ENCODE peak calls at places on chromosomes 2 and 18, in five cellular contexts. O is CD4-positive, alpha-beta memory T cell; V is A673; Z is thoracic aorta; Y is transverse colon. K is an unnamed sample.

GRCh38 chr2:30398084-30398483 is 49.0 kb upstream of the LCLAT1 start:
- DNase-seq in O (no peak), Z (no peak), Y (no peak), V (no peak), K (no peak)

GRCh38 chr2:53450885-53451284 is 316.7 kb upstream of the CHAC2 start:
- DNase-seq in Z (no peak), V (no peak), O (no peak), Y (peak), K (no peak)

GRCh38 chr18:76992226-76993084 is 140.1 kb downstream of the MBP start:
- DNase-seq in Z (no peak), O (no peak), Y (no peak), V (no peak), K (no peak)

GRCh38 chr2:28577796-28578680 is 82.2 kb downstream of the PLB1 start:
- DNase-seq in Y (no peak), Z (no peak), O (no peak), V (no peak), K (no peak)

GRCh38 chr18:78812067-78812466 is 167.6 kb upstream of the SALL3 start:
- DNase-seq in O (no peak), Y (no peak), V (no peak), Z (no peak), K (no peak)

GRCh38 chr2:224847961-224848850 is 132.0 kb upstream of the CCDC195 start:
- DNase-seq in V (peak), Z (no peak), O (no peak), Y (no peak), K (no peak)

GRCh38 chr2:48107326-48107925 is 201.1 kb upstream of the FBXO11 start:
- DNase-seq in V (peak), O (no peak), Z (no peak), Y (no peak), K (no peak)

GRCh38 chr2:1854747-1855146 is 110.4 kb upstream of the PXDN start:
- DNase-seq in V (peak), Y (no peak), O (no peak), Z (no peak), K (no peak)

GRCh38 chr2:240991378-240992263 is 6.8 kb upstream of the SNED1 start:
- DNase-seq in Y (peak), V (peak), Z (peak), O (no peak), K (no peak)

GRCh38 chr2:47201224-47201623 is 46.1 kb upstream of the STPG4 start:
- DNase-seq in Z (no peak), V (no peak), O (no peak), Y (no peak), K (no peak)

GRCh38 chr2:240783819-240784621 is 36.0 kb downstream of the KIF1A start:
- DNase-seq in V (no peak), Y (no peak), Z (no peak), O (no peak), K (no peak)

GRCh38 chr2:67825476-67825875 is 237.3 kb downstream of the C1D start:
- DNase-seq in Y (no peak), V (peak), Z (no peak), O (no peak), K (no peak)

GRCh38 chr18:79823120-79823519 is 25.4 kb downstream of the KCNG2 start:
- DNase-seq in Z (no peak), O (no peak), V (no peak), Y (no peak), K (no peak)

GRCh38 chr18:8870528-8870927 is 165.2 kb downstream of the MTCL1 start:
- DNase-seq in O (no peak), Z (no peak), V (peak), Y (no peak), K (no peak)

GRCh38 chr2:190407662-190408537 is at the start of gene MFSD6:
- DNase-seq in Z (no peak), O (peak), Y (peak), V (peak), K (peak)

DNA sequence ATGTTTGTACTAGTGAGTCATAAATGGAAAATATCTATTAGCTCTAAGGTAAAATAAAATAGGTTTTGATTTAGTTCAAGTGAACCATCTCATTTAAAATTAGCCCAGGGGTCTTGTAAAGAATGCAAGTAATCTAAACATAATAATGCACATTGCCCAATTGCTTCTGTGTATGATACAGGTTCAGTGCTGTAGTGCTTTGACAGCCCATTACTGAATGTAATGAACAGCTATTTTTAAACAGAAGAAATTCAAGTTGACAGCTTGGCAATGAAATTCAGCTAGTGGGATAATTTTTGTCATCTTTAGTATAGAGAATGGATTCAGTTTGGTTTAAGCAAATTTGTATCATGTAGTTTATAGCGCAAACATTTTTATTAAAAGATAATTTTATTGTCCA is 91.5 kb downstream of the CAMKMT start:
- DNase-seq in V (no peak), Y (no peak), O (no peak), Z (no peak), K (no peak)
- H3K27ac ChIP-seq in V (no peak), Y (no peak), O (no peak), Z (no peak), K (no peak)

GRCh38 chr18:58223717-58224424 is 179.8 kb downstream of the NEDD4L start:
- DNase-seq in O (no peak), Z (no peak), V (no peak), Y (peak), K (no peak)
- H3K4me3 ChIP-seq in O (no peak), Z (no peak), V (no peak), Y (no peak), K (no peak)

GRCh38 chr2:71614976-71615768 is 161.8 kb downstream of the DYSF start:
- DNase-seq in Z (peak), O (no peak), Y (peak), V (no peak), K (no peak)

GRCh38 chr2:71612581-71613520 is 159.5 kb downstream of the DYSF start:
- DNase-seq in Z (no peak), V (no peak), O (no peak), Y (no peak), K (no peak)

GRCh38 chr2:71615769-71616730 is 162.7 kb downstream of the DYSF start:
- DNase-seq in O (no peak), Y (no peak), Z (no peak), V (no peak), K (no peak)

GRCh38 chr2:71613566-71613952 is 160.2 kb downstream of the DYSF start:
- DNase-seq in O (no peak), V (no peak), Y (no peak), Z (no peak), K (no peak)

DNA sequence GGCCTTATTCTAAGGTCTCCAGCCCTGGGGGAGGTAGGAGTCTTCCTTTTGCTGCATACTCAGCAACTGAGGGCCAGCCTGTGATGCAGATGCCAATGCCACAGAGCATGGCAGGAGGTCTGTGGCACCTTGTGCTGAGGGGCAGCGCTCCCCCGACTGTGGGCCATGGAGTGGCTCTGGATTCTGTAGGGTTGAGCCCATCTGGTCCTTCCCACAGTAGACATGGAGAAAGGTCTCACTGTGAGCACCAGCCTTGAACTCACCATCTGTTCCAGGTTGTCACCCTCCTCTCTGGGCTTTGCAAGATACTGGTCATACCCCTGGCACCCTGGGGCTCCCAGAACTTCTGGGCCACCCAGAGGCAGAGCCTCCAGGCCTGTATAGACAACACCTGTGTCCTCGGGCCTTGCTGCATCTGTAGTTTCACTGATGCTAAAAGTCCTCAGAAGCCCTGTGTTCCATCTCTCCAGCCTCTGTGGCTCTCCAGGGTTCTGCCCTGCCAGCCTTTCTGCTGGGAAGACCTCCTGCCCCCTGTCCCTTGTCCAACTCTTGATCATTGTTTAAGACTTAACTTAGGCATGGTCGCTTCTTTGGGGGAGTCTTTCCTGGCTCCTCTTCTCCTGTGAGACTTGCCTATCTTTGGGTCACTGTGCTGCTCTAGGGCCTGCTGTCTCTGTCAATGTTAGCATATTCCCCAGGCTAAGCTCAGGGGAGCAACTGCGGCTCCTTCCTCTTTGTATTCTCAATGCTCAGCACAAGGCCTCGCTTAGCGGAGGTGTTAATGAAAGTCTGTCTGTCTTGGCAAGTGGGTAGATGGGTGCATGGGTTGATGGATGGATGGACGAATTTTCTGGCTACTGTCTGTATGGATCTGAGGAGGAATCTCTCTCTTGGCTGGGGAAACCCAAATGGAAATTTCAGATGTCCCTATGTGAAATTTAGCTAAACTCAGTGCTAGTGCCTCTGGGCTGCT is 160.9 kb downstream of the DYSF start:
- DNase-seq in Z (no peak), Y (no peak), V (no peak), O (no peak), K (no peak)
- H3K27ac ChIP-seq in Z (peak), Y (peak), V (no peak), O (no peak), K (no peak)

GRCh38 chr18:48375150-48375790 is 33.9 kb downstream of the ZBTB7C start:
- DNase-seq in Z (no peak), V (no peak), O (no peak), Y (no peak), K (no peak)
- H3K4me3 ChIP-seq in Z (peak), V (no peak), O (no peak), Y (no peak), K (no peak)

GRCh38 chr2:186977433-186978045 is 128.6 kb upstream of the ZSWIM2 start:
- DNase-seq in Y (no peak), O (no peak), V (no peak), Z (no peak), K (no peak)
- H3K27ac ChIP-seq in Y (no peak), O (no peak), V (no peak), Z (no peak), K (no peak)

GRCh38 chr18:46278481-46279465 is 174.6 kb downstream of the HAUS1 start:
- DNase-seq in O (no peak), V (peak), Z (no peak), Y (no peak), K (no peak)
- H3K4me3 ChIP-seq in O (no peak), V (no peak), Z (no peak), Y (no peak), K (no peak)

DNA sequence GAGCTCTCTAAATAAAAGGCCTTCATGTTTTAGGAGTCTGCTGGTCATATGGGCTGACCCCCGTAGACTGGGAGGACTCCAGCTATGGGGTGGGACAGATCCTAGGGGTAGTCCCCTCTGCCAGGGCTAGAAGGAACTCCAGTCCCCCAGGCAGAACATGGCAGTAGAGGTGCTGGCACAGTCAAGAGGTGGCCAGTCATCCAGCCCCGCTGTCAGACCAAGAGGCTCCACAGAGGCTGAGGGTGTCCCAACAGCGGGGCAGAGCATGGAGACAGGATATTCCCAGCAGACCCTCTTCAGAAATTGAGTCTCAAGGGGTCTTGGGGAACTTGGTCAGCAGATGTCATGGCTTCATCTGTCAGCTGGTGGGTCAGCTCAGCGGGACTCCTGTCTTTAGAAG is 76.6 kb downstream of the LONRF2 start:
- DNase-seq in Y (no peak), V (no peak), O (no peak), Z (no peak), K (no peak)
- H3K27ac ChIP-seq in Y (no peak), V (no peak), O (no peak), Z (no peak), K (no peak)

GRCh38 chr18:13376298-13376840 is 157.8 kb downstream of the LDLRAD4 start:
- DNase-seq in Y (no peak), Z (no peak), V (no peak), O (peak), K (peak)

GRCh38 chr18:13376841-13377351 is 158.3 kb downstream of the LDLRAD4 start:
- DNase-seq in O (peak), Y (no peak), V (no peak), Z (no peak), K (peak)

GRCh38 chr18:13374096-13374467 is 155.5 kb downstream of the LDLRAD4 start:
- DNase-seq in Y (no peak), Z (no peak), V (no peak), O (no peak), K (no peak)

GRCh38 chr18:13374468-13375301 is 156.1 kb downstream of the LDLRAD4 start:
- DNase-seq in Z (no peak), Y (no peak), V (peak), O (peak), K (no peak)

GRCh38 chr18:13375302-13376255 is 157.0 kb downstream of the LDLRAD4 start:
- DNase-seq in V (peak), Z (peak), Y (no peak), O (peak), K (peak)
- H3K4me3 ChIP-seq in V (no peak), Z (peak), Y (no peak), O (peak), K (no peak)